ENCODE peak calls at places on chromosomes 3 and 15, in four cellular contexts. One of them, this sample, is unnamed.

GRCh38 chr3:50583897-50584296 is 14.6 kb downstream of the HEMK1 start:
- DNase-seq in K562: no peak
- DNase-seq in ovary: no peak
- DNase-seq in suprapubic skin: peak; percentile 91
- DNase-seq in this sample: peak; percentile 91

GRCh38 chr3:124429129-124429815 is 301.0 kb upstream of the UMPS start:
- DNase-seq in K562: no peak
- DNase-seq in ovary: no peak
- DNase-seq in suprapubic skin: no peak
- DNase-seq in this sample: no peak

GRCh38 chr15:75065467-75065850 is 42.1 kb downstream of the PPCDC start:
- DNase-seq in K562: no peak
- DNase-seq in ovary: no peak
- DNase-seq in suprapubic skin: no peak
- DNase-seq in this sample: peak; percentile 19

GRCh38 chr15:33490703-33491102 is 179.9 kb downstream of the RYR3 start:
- DNase-seq in K562: no peak
- DNase-seq in ovary: no peak
- DNase-seq in suprapubic skin: no peak
- DNase-seq in this sample: no peak

GRCh38 chr3:71956716-71957115 is 171.8 kb upstream of the PROK2 start:
- DNase-seq in K562: no peak
- DNase-seq in ovary: no peak
- DNase-seq in suprapubic skin: no peak
- DNase-seq in this sample: no peak

GRCh38 chr3:175672119-175672689 is 813.1 kb downstream of the NAALADL2 start:
- DNase-seq in K562: no peak
- DNase-seq in ovary: no peak
- DNase-seq in suprapubic skin: no peak
- DNase-seq in this sample: no peak

GRCh38 chr15:76217029-76217866 is 94.0 kb downstream of the ETFA start:
- DNase-seq in K562: no peak
- DNase-seq in ovary: no peak
- DNase-seq in suprapubic skin: no peak
- DNase-seq in this sample: no peak

GRCh38 chr3:45473841-45474240 is 85.5 kb downstream of the LARS2 start:
- DNase-seq in K562: no peak
- DNase-seq in ovary: no peak
- DNase-seq in suprapubic skin: no peak
- DNase-seq in this sample: no peak

GRCh38 chr3:18302517-18302916 is 122.6 kb downstream of the SATB1 start:
- DNase-seq in K562: no peak
- DNase-seq in ovary: no peak
- DNase-seq in suprapubic skin: no peak
- DNase-seq in this sample: no peak

GRCh38 chr15:67018451-67018850 is 47.0 kb upstream of the SMAD3 start:
- DNase-seq in K562: no peak
- DNase-seq in ovary: no peak
- DNase-seq in suprapubic skin: no peak
- DNase-seq in this sample: no peak

GRCh38 chr3:59247402-59247841 is 197.6 kb upstream of the CFAP20DC start:
- DNase-seq in K562: no peak
- DNase-seq in ovary: no peak
- DNase-seq in suprapubic skin: no peak
- DNase-seq in this sample: no peak

GRCh38 chr3:46369675-46370132 is 1.0 kb upstream of the CCR5 start:
- DNase-seq in K562: no peak
- DNase-seq in ovary: no peak
- DNase-seq in suprapubic skin: no peak
- DNase-seq in this sample: no peak

GRCh38 chr15:71003314-71003713 is 110.7 kb downstream of the LRRC49 start:
- DNase-seq in K562: no peak
- DNase-seq in ovary: no peak
- DNase-seq in suprapubic skin: no peak
- DNase-seq in this sample: no peak

GRCh38 chr3:71076361-71076997 is 507.0 kb downstream of the FOXP1 start:
- DNase-seq in K562: no peak
- DNase-seq in ovary: no peak
- DNase-seq in suprapubic skin: no peak
- DNase-seq in this sample: no peak

GRCh38 chr15:94164202-94164807 is 67.1 kb upstream of the MCTP2 start:
- DNase-seq in K562: peak; percentile 18
- DNase-seq in ovary: peak; percentile 21
- DNase-seq in suprapubic skin: no peak
- DNase-seq in this sample: no peak

GRCh38 chr15:69042531-69042930 is 28.0 kb downstream of the NOX5 start:
- DNase-seq in K562: no peak
- DNase-seq in ovary: no peak
- DNase-seq in suprapubic skin: no peak
- DNase-seq in this sample: no peak

GRCh38 chr3:56131976-56132590 is 336.2 kb downstream of the ERC2 start:
- DNase-seq in K562: peak; percentile 10
- DNase-seq in ovary: no peak
- DNase-seq in suprapubic skin: no peak
- DNase-seq in this sample: no peak

GRCh38 chr3:123652346-123652984 is 67.6 kb upstream of the HACD2 start:
- DNase-seq in K562: peak; percentile 65
- DNase-seq in ovary: peak; percentile 85
- DNase-seq in suprapubic skin: peak; percentile 87
- DNase-seq in this sample: peak; percentile 79

GRCh38 chr3:53075743-53076140 is 29.9 kb upstream of the SFMBT1 start:
- DNase-seq in K562: no peak
- DNase-seq in ovary: no peak
- DNase-seq in suprapubic skin: peak; percentile 51
- DNase-seq in this sample: no peak

GRCh38 chr15:60442763-60443162 is 36.2 kb downstream of the ICE2 start:
- DNase-seq in K562: no peak
- DNase-seq in ovary: no peak
- DNase-seq in suprapubic skin: no peak
- DNase-seq in this sample: no peak

GRCh38 chr3:27584874-27585273 is 100.7 kb upstream of the SLC4A7 start:
- DNase-seq in K562: no peak
- DNase-seq in ovary: no peak
- DNase-seq in suprapubic skin: no peak
- DNase-seq in this sample: no peak

GRCh38 chr3:81277853-81278252 is 483.6 kb downstream of the GBE1 start:
- DNase-seq in K562: no peak
- DNase-seq in ovary: no peak
- DNase-seq in suprapubic skin: no peak
- DNase-seq in this sample: no peak

GRCh38 chr3:188937389-188937788 is 234.4 kb upstream of the TPRG1 start:
- DNase-seq in K562: no peak
- DNase-seq in ovary: no peak
- DNase-seq in suprapubic skin: no peak
- DNase-seq in this sample: no peak

GRCh38 chr3:38521391-38521987 is 25.3 kb downstream of the EXOG start:
- DNase-seq in K562: peak; percentile 65
- DNase-seq in ovary: peak; percentile 54
- DNase-seq in suprapubic skin: no peak
- DNase-seq in this sample: no peak

GRCh38 chr3:69329897-69330296 is 56.0 kb downstream of the FRMD4B start:
- DNase-seq in K562: no peak
- DNase-seq in ovary: no peak
- DNase-seq in suprapubic skin: no peak
- DNase-seq in this sample: no peak

GRCh38 chr15:95556225-95556624 is 774.3 kb upstream of the NR2F2 start:
- DNase-seq in K562: no peak
- DNase-seq in ovary: no peak
- DNase-seq in suprapubic skin: no peak
- DNase-seq in this sample: no peak

GRCh38 chr3:64645236-64645635 is 42.6 kb downstream of the ADAMTS9 start:
- DNase-seq in K562: no peak
- DNase-seq in ovary: no peak
- DNase-seq in suprapubic skin: no peak
- DNase-seq in this sample: no peak

GRCh38 chr3:144085964-144086363 is 114.3 kb downstream of the DIPK2A start:
- DNase-seq in K562: no peak
- DNase-seq in ovary: no peak
- DNase-seq in suprapubic skin: no peak
- DNase-seq in this sample: no peak

GRCh38 chr3:14156843-14157561 is 21.4 kb downstream of the XPC start:
- DNase-seq in K562: no peak
- DNase-seq in ovary: no peak
- DNase-seq in suprapubic skin: no peak
- DNase-seq in this sample: no peak

GRCh38 chr3:48500656-48501055 is 3.3 kb downstream of the SHISA5 start:
- DNase-seq in K562: no peak
- DNase-seq in ovary: no peak
- DNase-seq in suprapubic skin: peak; percentile 44
- DNase-seq in this sample: no peak

GRCh38 chr3:151439652-151440125 is 21.2 kb downstream of the IGSF10 start:
- DNase-seq in K562: peak; percentile 40
- DNase-seq in ovary: no peak
- DNase-seq in suprapubic skin: no peak
- DNase-seq in this sample: no peak

GRCh38 chr3:101179637-101180036 is 140.7 kb downstream of the IMPG2 start:
- DNase-seq in K562: no peak
- DNase-seq in ovary: no peak
- DNase-seq in suprapubic skin: no peak
- DNase-seq in this sample: no peak

GRCh38 chr3:117145677-117146076 is 436.1 kb downstream of the TUSC7 start:
- DNase-seq in K562: no peak
- DNase-seq in ovary: no peak
- DNase-seq in suprapubic skin: no peak
- DNase-seq in this sample: no peak
- TF ChIP-seq EP300 in K562: no peak
- TF ChIP-seq EP300 in ovary: no peak
- TF ChIP-seq EP300 in suprapubic skin: no peak
- TF ChIP-seq EP300 in this sample: no peak

GRCh38 chr3:128337305-128337704 is 129.4 kb downstream of the DNAJB8 start:
- DNase-seq in K562: no peak
- DNase-seq in ovary: no peak
- DNase-seq in suprapubic skin: no peak
- DNase-seq in this sample: no peak
- TF ChIP-seq POLR2A in K562: no peak
- TF ChIP-seq POLR2A in ovary: no peak
- TF ChIP-seq POLR2A in suprapubic skin: no peak
- TF ChIP-seq POLR2A in this sample: no peak

DNA sequence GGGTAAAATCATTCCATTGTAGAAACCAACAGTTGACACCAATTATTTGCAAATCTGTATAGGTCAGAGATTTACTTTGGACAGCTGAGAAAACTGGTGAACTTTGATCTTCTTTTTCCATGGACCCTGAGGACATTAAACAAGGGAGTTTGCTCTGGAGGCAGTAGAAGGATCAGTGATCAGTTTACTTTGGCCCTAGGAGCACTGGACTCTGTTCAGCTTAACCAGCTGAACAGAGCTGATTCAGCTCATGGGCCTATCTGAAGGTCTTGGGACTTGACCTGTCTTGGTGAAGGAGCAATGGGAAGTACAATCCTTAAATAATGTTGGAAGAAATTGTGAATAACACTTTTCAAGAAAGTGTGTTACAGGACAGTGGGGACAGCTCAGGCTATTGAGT is 15.2 kb upstream of the TF start:
- DNase-seq in K562: no peak
- DNase-seq in ovary: no peak
- DNase-seq in suprapubic skin: no peak
- DNase-seq in this sample: no peak
- TF ChIP-seq EP300 in K562: no peak
- TF ChIP-seq EP300 in ovary: no peak
- TF ChIP-seq EP300 in suprapubic skin: no peak
- TF ChIP-seq EP300 in this sample: no peak

GRCh38 chr3:22016197-22016596 is 265.2 kb upstream of the ZNF385D start:
- DNase-seq in K562: no peak
- DNase-seq in ovary: no peak
- DNase-seq in suprapubic skin: no peak
- DNase-seq in this sample: no peak

GRCh38 chr3:22012471-22012870 is 261.5 kb upstream of the ZNF385D start:
- DNase-seq in K562: no peak
- DNase-seq in ovary: no peak
- DNase-seq in suprapubic skin: no peak
- DNase-seq in this sample: no peak

GRCh38 chr3:22007376-22007775 is 256.4 kb upstream of the ZNF385D start:
- DNase-seq in K562: no peak
- DNase-seq in ovary: no peak
- DNase-seq in suprapubic skin: no peak
- DNase-seq in this sample: no peak

GRCh38 chr3:22013641-22014040 is 262.6 kb upstream of the ZNF385D start:
- DNase-seq in K562: no peak
- DNase-seq in ovary: no peak
- DNase-seq in suprapubic skin: no peak
- DNase-seq in this sample: no peak

GRCh38 chr3:22010997-22011396 is 260.0 kb upstream of the ZNF385D start:
- DNase-seq in K562: no peak
- DNase-seq in ovary: no peak
- DNase-seq in suprapubic skin: no peak
- DNase-seq in this sample: no peak
- TF ChIP-seq POLR2A in K562: no peak
- TF ChIP-seq POLR2A in ovary: no peak
- TF ChIP-seq POLR2A in suprapubic skin: no peak
- TF ChIP-seq POLR2A in this sample: no peak

GRCh38 chr3:177802151-177802900 is 605.0 kb upstream of the TBL1XR1 start:
- DNase-seq in K562: no peak
- DNase-seq in ovary: no peak
- DNase-seq in suprapubic skin: no peak
- DNase-seq in this sample: no peak
- TF ChIP-seq EP300 in K562: no peak
- TF ChIP-seq EP300 in ovary: no peak
- TF ChIP-seq EP300 in suprapubic skin: no peak
- TF ChIP-seq EP300 in this sample: no peak

This sample was measured in upper lobe of left lung.